ENCODE peak calls at places on chromosomes 5 and 9, in six cellular contexts. U is SK-N-SH, W is keratinocyte, Y is brain microvascular endothelial cell, I is A673, D is HCT116. F is an unnamed sample. For H3K27me3, the result is how much of the 10 kb centered on the place peaks cover.

GRCh38 chr5:39638803-39639202 is 214.0 kb upstream of the DAB2 start:
- DNase-seq in I (no peak), Y (no peak), D (no peak), W (no peak), U (no peak), F (peak)

GRCh38 chr5:115770466-115770865 is 46.0 kb downstream of the CDO1 start:
- DNase-seq in Y (no peak), I (peak), W (no peak), D (peak), U (no peak), F (no peak)

GRCh38 chr9:72577212-72577753 is 55.9 kb downstream of the TMC1 start:
- DNase-seq in W (peak), U (no peak), D (peak), I (peak), Y (no peak), F (no peak)

GRCh38 chr5:77232959-77233358 is 22.5 kb downstream of the PDE8B start:
- DNase-seq in I (no peak), W (no peak), Y (peak), U (no peak), D (no peak), F (no peak)

GRCh38 chr9:136527721-136528710 is 17.8 kb downstream of the NOTCH1 start:
- DNase-seq in I (peak), U (peak), W (no peak), Y (no peak), D (no peak), F (no peak)

GRCh38 chr5:57166250-57166649 is 7.6 kb upstream of the GPBP1 start:
- DNase-seq in I (no peak), U (no peak), W (no peak), D (no peak), Y (no peak), F (no peak)

GRCh38 chr9:18296702-18297531 is 177.0 kb upstream of the ADAMTSL1 start:
- DNase-seq in D (no peak), W (no peak), U (peak), Y (no peak), I (no peak), F (no peak)

GRCh38 chr5:25107878-25108277 is 463.1 kb upstream of the CDH10 start:
- DNase-seq in U (no peak), I (no peak), D (no peak), Y (no peak), W (no peak), F (no peak)

GRCh38 chr9:129253820-129254381 is 75.8 kb upstream of the IER5L start:
- DNase-seq in U (no peak), I (no peak), D (no peak), W (no peak), Y (peak), F (no peak)

GRCh38 chr9:131837316-131837715 is 97.4 kb upstream of the RAPGEF1 start:
- DNase-seq in I (no peak), Y (no peak), D (no peak), U (peak), W (no peak), F (no peak)

GRCh38 chr9:72383978-72384709 is 19.1 kb upstream of the ZFAND5 start:
- DNase-seq in U (no peak), D (no peak), I (no peak), W (no peak), Y (peak), F (no peak)

GRCh38 chr5:74361406-74362358 is 278.8 kb downstream of the ENC1 start:
- DNase-seq in U (no peak), I (no peak), D (no peak), W (no peak), Y (no peak), F (no peak)

GRCh38 chr9:104374711-104375110 is 129.4 kb upstream of the OR13F1 start:
- DNase-seq in W (no peak), Y (no peak), D (no peak), I (no peak), U (no peak), F (no peak)

GRCh38 chr5:171850354-171850947 is 64.8 kb downstream of the SMIM23 start:
- DNase-seq in Y (peak), D (peak), U (peak), W (no peak), I (peak), F (no peak)

GRCh38 chr9:120486347-120486746 is 93.6 kb downstream of the CDK5RAP2 start:
- DNase-seq in W (no peak), D (no peak), I (no peak), U (no peak), Y (no peak), F (no peak)

GRCh38 chr5:58184910-58185309 is 275.0 kb downstream of the PLK2 start:
- DNase-seq in I (no peak), U (no peak), D (no peak), Y (peak), W (no peak), F (no peak)

GRCh38 chr9:75027187-75028107 is 646 bp downstream of the CARNMT1 start:
- DNase-seq in W (no peak), D (peak), U (peak), Y (peak), I (peak), F (no peak)

GRCh38 chr5:170219615-170220014 is 13.2 kb upstream of the C5orf58 start:
- DNase-seq in Y (peak), U (no peak), W (peak), D (peak), I (peak), F (no peak)

GRCh38 chr9:77866882-77867281 is 164.7 kb downstream of the GNAQ start:
- DNase-seq in I (no peak), U (no peak), D (no peak), Y (no peak), W (no peak), F (no peak)

GRCh38 chr9:18861599-18862546 is 171.1 kb downstream of the SAXO1 start:
- DNase-seq in U (no peak), W (no peak), I (no peak), D (no peak), Y (peak), F (no peak)

GRCh38 chr5:172223901-172224873 is 30.2 kb downstream of the EFCAB9 start:
- DNase-seq in I (no peak), D (no peak), W (no peak), U (no peak), Y (no peak), F (no peak)

GRCh38 chr5:15515229-15515628 is 15.2 kb downstream of the FBXL7 start:
- DNase-seq in U (no peak), I (no peak), Y (no peak), D (no peak), W (no peak), F (no peak)
- TF ChIP-seq CTCF in U (no peak), I (no peak), Y (peak), D (no peak), W (no peak), F (peak)

DNA sequence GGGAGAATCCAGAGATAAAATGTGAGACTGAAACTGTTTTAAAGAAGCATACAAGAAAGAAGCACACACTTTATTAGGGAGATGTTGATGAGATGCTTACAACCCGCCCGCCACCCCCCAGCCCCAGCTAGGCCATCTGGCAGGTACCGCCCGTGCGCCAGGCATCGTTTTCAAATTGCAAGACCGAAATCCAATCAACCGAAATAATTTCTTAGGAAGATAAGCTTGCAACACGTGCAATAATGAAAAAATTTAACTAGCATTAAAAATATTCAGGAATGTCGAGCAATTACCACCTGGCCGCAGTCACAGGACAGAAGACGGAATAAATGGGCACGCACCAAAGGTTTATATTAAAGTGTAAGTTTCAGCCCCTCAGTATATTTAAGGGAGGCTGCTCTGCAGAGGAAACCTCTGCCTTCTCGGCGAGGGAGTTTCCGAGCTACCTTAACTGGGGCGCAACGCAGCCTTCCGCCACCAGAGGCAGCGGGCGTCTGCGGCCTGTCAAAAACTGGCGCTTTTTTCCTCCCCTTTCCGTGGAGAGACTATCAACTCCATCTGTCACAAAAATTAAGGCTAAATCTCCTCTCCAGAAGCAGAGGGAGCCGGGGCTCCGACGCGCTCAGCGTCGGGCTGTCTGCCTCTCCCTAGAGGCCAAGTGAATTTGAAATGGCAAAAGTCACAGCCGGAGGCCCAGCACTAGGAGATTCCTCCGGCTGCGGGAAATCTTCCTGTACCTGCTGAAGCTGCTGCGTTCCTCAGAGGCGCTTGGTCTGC is 1.0 kb upstream of the GAS1 start:
- DNase-seq in U (peak), D (peak), W (no peak), Y (peak), I (peak), F (peak)
- H3K27me3 ChIP-seq in U (under half), D (under half), W (under half), Y (under half), I (under half), F (under half)

GRCh38 chr9:115416299-115416698 is 298.3 kb upstream of the TNC start:
- DNase-seq in U (no peak), I (no peak), W (no peak), Y (no peak), D (no peak), F (no peak)
- H3K4me3 ChIP-seq in U (no peak), I (no peak), W (no peak), Y (no peak), D (no peak), F (no peak)

DNA sequence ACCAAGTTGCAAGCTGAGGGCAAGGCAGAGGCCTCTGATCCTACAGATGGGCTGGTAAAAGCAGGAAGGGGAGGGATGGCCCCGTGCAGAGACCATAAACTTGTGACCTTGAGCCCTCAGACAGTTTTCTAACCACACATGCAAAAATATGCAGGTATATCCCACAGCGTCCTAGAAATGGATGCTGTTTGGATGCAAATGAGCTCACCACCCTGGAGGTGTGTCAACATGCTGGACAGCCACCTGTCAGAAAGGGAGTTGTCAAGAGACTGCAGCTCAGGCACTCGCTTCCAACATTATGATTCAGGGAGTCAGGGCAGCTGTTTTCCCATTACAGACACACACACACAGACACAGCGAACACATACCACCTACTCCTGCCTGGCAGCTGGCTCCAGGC is 97.3 kb upstream of the PANK3 start:
- DNase-seq in U (no peak), Y (no peak), W (no peak), D (no peak), I (no peak), F (no peak)
- TF ChIP-seq CTCF in U (no peak), Y (no peak), W (no peak), D (no peak), I (no peak), F (no peak)

GRCh38 chr5:2031581-2031980 is 148.9 kb upstream of the IRX4 start:
- DNase-seq in D (no peak), W (no peak), U (no peak), I (no peak), Y (no peak), F (no peak)

GRCh38 chr5:2030131-2030530 is 147.4 kb upstream of the IRX4 start:
- DNase-seq in Y (no peak), U (no peak), W (no peak), I (no peak), D (no peak), F (no peak)

GRCh38 chr5:2029206-2029605 is 146.5 kb upstream of the IRX4 start:
- DNase-seq in I (no peak), U (no peak), Y (no peak), W (no peak), D (no peak), F (no peak)

GRCh38 chr5:2036885-2037284 is 154.2 kb upstream of the IRX4 start:
- DNase-seq in D (no peak), U (no peak), W (no peak), I (no peak), Y (no peak), F (no peak)

GRCh38 chr5:2032432-2032831 is 149.7 kb upstream of the IRX4 start:
- DNase-seq in D (no peak), U (no peak), W (no peak), Y (no peak), I (peak), F (no peak)
- H3K27me3 ChIP-seq in D (half or more), U (under half), W (under half), Y (under half), I (half or more), F (under half)

DNA sequence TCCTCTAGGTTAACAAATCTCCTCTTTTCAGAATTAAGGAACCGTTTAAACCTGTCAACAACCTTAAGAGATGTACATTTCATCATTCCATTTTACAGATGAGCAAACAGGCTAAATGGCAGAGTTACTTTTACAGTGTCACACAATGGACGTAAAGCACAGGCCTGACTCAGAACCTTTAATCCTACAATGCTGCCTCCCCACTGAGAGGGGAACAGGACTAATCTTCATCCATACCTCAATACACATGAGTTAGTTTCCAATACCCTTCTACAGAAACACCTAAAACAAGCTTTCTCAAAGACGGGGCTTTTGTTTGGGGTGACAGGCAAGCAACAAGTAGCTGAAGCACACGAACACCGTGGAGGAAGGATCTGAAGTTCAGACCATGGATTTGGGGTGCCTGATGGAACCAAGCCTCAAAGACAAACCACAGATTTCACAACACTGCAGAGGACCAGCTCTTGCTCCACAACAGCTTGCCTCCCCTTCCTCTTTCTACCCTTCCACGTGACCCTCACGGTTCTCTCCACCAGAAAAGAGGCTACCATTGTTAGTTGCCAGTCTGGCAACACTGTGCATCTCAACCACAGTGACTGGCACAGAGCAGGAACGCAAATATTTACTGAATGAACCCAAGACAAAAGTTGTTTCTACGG is 1.8 kb downstream of the RNF130 start:
- DNase-seq in Y (no peak), W (no peak), D (no peak), I (no peak), U (no peak), F (no peak)
- H3K4me3 ChIP-seq in Y (peak), W (no peak), D (peak), I (peak), U (peak), F (peak)

DNA sequence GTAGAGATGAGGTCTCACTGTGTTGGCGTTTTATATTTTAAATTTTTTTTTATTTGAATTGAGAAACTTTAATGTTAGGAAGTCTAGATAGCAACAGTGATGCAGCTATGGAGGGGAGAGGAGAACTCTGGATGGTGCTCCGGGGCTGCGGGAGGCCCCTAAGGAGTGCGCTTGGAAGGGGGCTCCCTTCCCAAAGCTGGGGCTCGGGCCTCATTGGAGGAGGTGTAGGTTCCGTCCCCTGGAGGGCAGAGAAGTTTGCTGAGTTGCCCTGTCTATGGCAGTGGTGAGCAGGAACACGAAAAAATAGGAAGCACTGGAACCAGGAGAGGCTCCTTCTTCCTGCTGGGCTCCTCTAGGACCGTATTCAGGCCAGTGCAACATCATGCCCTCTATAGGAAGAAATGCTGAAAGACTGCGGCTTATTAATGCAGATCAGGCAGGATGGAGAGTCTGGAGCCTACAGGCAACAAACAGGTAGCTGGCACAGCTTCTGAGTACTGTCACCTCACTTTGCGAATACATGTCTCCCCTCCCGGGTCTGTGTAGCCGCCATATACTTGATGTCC is 16.1 kb downstream of the AHRR start:
- DNase-seq in W (no peak), Y (peak), U (peak), D (peak), I (no peak), F (peak)
- TF ChIP-seq CTCF in W (peak), Y (peak), U (peak), D (peak), I (peak), F (peak)

GRCh38 chr9:93057703-93058356 is 671 bp upstream of the SUSD3 start:
- DNase-seq in I (no peak), U (no peak), D (no peak), W (no peak), Y (no peak), F (no peak)

GRCh38 chr9:93059960-93060591 is 1.6 kb downstream of the SUSD3 start:
- DNase-seq in U (no peak), Y (no peak), D (no peak), I (no peak), W (no peak), F (no peak)

GRCh38 chr9:93059097-93059959 is 827 bp downstream of the SUSD3 start:
- DNase-seq in I (no peak), W (no peak), Y (no peak), D (no peak), U (no peak), F (no peak)

GRCh38 chr9:93057024-93057702 is 1.3 kb upstream of the SUSD3 start:
- DNase-seq in I (no peak), D (no peak), Y (no peak), W (no peak), U (no peak), F (no peak)

DNA sequence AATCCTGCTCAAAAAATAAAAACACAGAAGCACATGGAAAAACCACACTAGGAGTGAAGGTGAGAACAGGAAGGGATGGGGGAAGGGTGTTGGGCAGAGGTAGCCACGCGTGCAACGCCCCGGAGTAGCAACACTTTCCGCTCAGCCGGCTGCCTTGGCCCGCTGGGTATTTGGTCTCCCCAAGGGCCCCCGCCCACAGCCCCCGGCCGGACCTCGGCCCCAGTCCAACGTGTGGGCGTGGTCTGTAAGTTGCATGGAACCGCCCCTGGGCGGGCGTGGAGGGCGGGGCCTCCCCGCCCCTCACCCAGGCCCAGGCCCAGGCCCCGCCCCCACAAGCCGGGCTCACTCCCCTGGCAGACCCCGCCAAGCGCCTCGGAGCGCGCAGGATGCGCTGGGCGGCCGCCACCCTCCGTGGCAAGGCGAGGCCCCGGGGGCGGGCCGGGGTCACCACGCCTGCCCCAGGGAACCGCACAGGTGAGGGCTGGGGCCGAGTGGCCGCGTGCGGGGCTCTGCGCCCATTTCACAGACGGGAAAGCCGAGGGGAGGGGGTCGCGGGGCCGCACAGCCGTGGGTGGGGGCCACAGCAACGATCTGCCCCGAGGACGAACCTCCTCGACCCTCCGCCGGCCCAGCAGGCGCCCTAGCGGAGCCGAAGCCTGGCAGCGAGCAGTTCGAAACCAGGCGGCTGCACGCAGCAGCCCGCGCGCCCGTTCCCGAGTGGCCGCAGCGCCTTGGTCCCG is at the start of gene SUSD3:
- DNase-seq in W (no peak), I (peak), Y (no peak), D (peak), U (peak), F (no peak)
- H3K27me3 ChIP-seq in W (under half), I (under half), Y (under half), D (under half), U (under half), F (under half)

DNA sequence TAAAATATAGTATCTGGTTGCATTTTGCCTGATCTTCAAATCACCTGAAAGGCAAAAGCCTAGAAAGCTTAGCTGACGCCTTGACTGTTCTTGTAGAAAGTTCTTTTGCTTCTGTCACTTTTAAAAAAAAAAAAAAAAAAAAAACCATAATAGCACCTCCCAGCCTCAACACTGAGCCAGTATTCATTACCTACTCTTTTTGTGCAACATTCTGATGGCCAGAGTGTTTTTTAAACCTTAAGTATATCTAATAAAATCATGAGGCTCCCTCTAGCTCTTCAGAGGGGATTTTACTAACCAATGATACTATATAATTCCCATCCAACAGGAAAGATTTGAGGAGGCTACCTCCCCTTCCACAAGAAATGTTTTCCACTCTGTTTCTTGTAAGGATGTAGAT is 3.9 kb downstream of the BNC2 start:
- DNase-seq in I (no peak), Y (no peak), U (no peak), W (no peak), D (no peak), F (no peak)
- H3K4me3 ChIP-seq in I (no peak), Y (no peak), U (no peak), W (peak), D (no peak), F (no peak)